ENCODE peak calls at places on chromosome 11, in five cellular contexts. I, P, K, R and C are unnamed samples. For H3K27me3, the result is how much of the 10 kb centered on the place peaks cover.

GRCh38 chr11:126988655-126989054 is 11.9 kb downstream of the KIRREL3 start:
- DNase-seq in I (no peak), P (no peak), K (no peak), R (no peak), C (no peak)

GRCh38 chr11:124970925-124971324 is 16.9 kb downstream of the CCDC15 start:
- DNase-seq in I (peak), P (no peak), K (no peak), R (no peak), C (peak)

GRCh38 chr11:44938066-44938691 is 12.5 kb downstream of the TP53I11 start:
- DNase-seq in I (no peak), P (no peak), K (no peak), R (no peak), C (no peak)

GRCh38 chr11:2521681-2522630 is 77.1 kb downstream of the KCNQ1 start:
- DNase-seq in I (no peak), P (no peak), K (no peak), R (no peak), C (peak)

GRCh38 chr11:69644962-69645675 is 4.2 kb downstream of the CCND1 start:
- DNase-seq in I (no peak), P (no peak), K (no peak), R (no peak), C (peak)

GRCh38 chr11:10301656-10302293 is 3.1 kb upstream of the ADM start:
- DNase-seq in I (no peak), P (no peak), K (no peak), R (no peak), C (no peak)

GRCh38 chr11:61828629-61829407 is 718 bp downstream of the FADS2 start:
- DNase-seq in I (peak), P (peak), K (no peak), R (no peak), C (peak)

GRCh38 chr11:105790841-105791240 is 181.0 kb downstream of the GRIA4 start:
- DNase-seq in I (no peak), P (no peak), K (no peak), R (no peak), C (peak)

GRCh38 chr11:125566235-125566634 is 3.0 kb upstream of the EI24 start:
- DNase-seq in I (no peak), P (no peak), K (no peak), R (no peak), C (no peak)

GRCh38 chr11:65588199-65589054 is 7.2 kb downstream of the KCNK7 start:
- DNase-seq in I (peak), P (peak), K (no peak), R (peak), C (peak)

GRCh38 chr11:29061452-29061851 is 953.3 kb downstream of the METTL15 start:
- DNase-seq in I (no peak), P (no peak), K (no peak), R (no peak), C (no peak)

GRCh38 chr11:23079382-23079813 is 219.1 kb upstream of the CCDC179 start:
- DNase-seq in I (no peak), P (no peak), K (no peak), R (no peak), C (no peak)

GRCh38 chr11:69380921-69381581 is 87.1 kb downstream of the MYEOV start:
- DNase-seq in I (no peak), P (no peak), K (no peak), R (no peak), C (peak)

GRCh38 chr11:296976-297665 is 2.2 kb downstream of the IFITM5 start:
- DNase-seq in I (no peak), P (no peak), K (no peak), R (no peak), C (peak)

GRCh38 chr11:73999581-74000306 is 9.1 kb downstream of the UCP3 start:
- DNase-seq in I (no peak), P (no peak), K (no peak), R (no peak), C (no peak)

GRCh38 chr11:126268708-126269579 is at the start of the genes FOXRED1 and SRPRA:
- DNase-seq in I (peak), P (peak), K (peak), R (peak), C (peak)

GRCh38 chr11:69663326-69663725 is 11.8 kb downstream of the LTO1 start:
- DNase-seq in I (no peak), P (no peak), K (no peak), R (no peak), C (peak)

GRCh38 chr11:127629200-127629599 is 628.6 kb upstream of the KIRREL3 start:
- DNase-seq in I (no peak), P (no peak), K (no peak), R (no peak), C (no peak)

GRCh38 chr11:120554771-120555432 is 43.4 kb downstream of the GRIK4 start:
- DNase-seq in I (peak), P (no peak), K (no peak), R (no peak), C (peak)

GRCh38 chr11:62553839-62554361 is 7.3 kb upstream of the AHNAK start:
- DNase-seq in I (no peak), P (no peak), K (peak), R (no peak), C (peak)

GRCh38 chr11:44066732-44067131 is 662 bp downstream of the ACCS start:
- DNase-seq in I (no peak), P (no peak), K (no peak), R (no peak), C (peak)

GRCh38 chr11:118126082-118126838 is 26.4 kb downstream of the SCN4B start:
- DNase-seq in I (no peak), P (no peak), K (no peak), R (no peak), C (no peak)

GRCh38 chr11:12042215-12042676 is 33.8 kb upstream of the DKK3 start:
- DNase-seq in I (peak), P (no peak), K (no peak), R (no peak), C (no peak)

GRCh38 chr11:125207866-125208425 is 43.4 kb downstream of the PKNOX2 start:
- DNase-seq in I (no peak), P (no peak), K (no peak), R (no peak), C (no peak)

GRCh38 chr11:95703059-95703458 is 86.5 kb downstream of the FAM76B start:
- DNase-seq in I (no peak), P (no peak), K (no peak), R (peak), C (no peak)

GRCh38 chr11:6799402-6799801 is at the start of gene OR6A2:
- DNase-seq in I (no peak), P (no peak), K (no peak), R (no peak), C (no peak)
- H3K27ac ChIP-seq in I (peak), P (no peak), K (no peak), R (no peak), C (no peak)

DNA sequence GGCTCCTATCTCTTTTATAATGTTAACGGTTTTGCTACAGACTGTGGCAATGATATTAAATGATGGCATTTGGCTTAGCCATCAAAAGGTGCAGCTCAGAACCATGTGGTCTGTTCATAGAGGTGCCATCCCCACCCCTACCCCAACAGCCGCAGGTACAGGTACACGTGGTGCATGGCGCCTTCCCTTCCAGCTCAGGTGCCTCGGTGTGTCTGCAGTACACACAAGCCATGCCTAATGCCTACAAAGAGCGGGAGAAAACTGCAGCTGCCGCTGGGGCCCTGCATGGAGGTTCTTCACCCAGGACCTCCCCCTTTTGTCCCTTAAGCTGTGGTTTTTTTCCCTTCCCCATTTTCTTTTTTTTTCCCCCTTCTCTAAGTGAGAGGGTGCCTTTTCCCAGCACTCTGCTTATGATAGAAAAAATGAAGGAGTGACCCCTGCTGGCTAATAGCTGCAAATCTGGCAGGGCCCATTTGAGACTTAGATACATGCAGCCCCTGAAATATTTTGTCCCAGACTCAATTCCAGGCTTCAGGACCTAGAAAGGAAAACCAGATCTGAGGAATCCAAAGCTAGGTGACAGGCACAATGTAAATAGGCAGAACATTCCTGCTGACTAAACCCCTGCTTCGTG is 6.5 kb downstream of the OR52M1 start:
- DNase-seq in I (peak), P (no peak), K (no peak), R (no peak), C (peak)
- H3K4me3 ChIP-seq in I (no peak), P (no peak), K (no peak), R (no peak), C (no peak)

GRCh38 chr11:33907419-33907818 is 15.5 kb upstream of the LMO2 start:
- DNase-seq in I (no peak), P (no peak), K (no peak), R (no peak), C (no peak)
- H3K27me3 ChIP-seq in I (under half), P (under half), K (under half), R (under half), C (under half)

GRCh38 chr11:13329670-13330401 is 52.2 kb downstream of the BMAL1 start:
- DNase-seq in I (no peak), P (peak), K (no peak), R (no peak), C (no peak)
- H3K27ac ChIP-seq in I (no peak), P (peak), K (no peak), R (no peak), C (peak)

DNA sequence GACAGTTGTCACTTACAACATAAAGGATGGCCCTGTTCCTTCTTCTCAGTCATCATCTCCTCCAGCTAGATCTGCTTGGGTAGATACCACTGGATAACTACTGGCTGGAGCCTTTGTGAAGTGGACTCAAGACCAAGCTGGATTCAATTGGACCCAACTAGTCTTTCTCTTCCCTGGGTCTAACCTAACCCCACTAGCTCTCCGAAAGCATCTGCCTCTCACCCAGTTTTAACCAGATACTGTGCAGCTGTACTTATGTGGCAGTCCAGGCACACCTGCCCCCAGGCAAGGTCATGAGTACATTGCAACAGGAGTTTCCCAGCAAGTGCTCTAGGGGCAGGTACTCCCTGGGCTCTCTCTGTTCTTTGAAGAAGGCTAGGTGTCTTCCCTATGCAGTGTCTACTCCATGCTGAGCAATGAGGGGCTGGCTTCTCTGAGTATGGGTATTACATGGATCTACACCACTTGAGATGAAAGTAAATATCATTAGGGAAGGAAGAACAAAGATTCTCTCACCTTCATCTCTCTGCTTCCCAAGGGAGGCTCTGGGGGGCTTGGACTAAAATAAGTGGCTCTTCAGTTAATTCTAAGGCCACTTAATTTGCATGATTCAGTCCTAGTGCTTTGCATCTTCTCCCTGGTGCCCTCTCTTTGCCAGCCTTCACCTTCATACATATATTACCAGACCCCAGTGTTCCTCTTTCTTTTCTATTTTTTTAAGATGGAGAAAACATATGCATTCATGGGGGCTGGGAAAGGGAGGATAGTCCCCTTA is 236.1 kb downstream of the NXPE2 start:
- DNase-seq in I (no peak), P (no peak), K (no peak), R (no peak), C (no peak)
- H3K4me3 ChIP-seq in I (no peak), P (no peak), K (no peak), R (no peak), C (no peak)

GRCh38 chr11:115391162-115391561 is 113.1 kb downstream of the CADM1 start:
- DNase-seq in I (no peak), P (no peak), K (no peak), R (no peak), C (no peak)
- H3K27me3 ChIP-seq in I (half or more), P (under half), K (under half), R (under half), C (under half)